ENCODE peak calls at places on chromosomes 13 and 19, in seven cellular contexts. Z, E, Q, Y, O, A and C are unnamed samples.

GRCh38 chr13:74128171-74128767 is 5.9 kb downstream of the KLF12 start:
- DNase-seq in Q (peak; percentile 81), A (no peak), O (no peak), Y (no peak), Z (peak; percentile 10), E (no peak), C (no peak)

GRCh38 chr19:37654525-37654832 is 786 bp downstream of the ZFP30 start:
- DNase-seq in A (no peak), Q (peak; percentile 12), Z (no peak), E (no peak), O (no peak), Y (no peak), C (no peak)

GRCh38 chr13:55160911-55161310 is 1979.8 kb upstream of the PRR20A start:
- DNase-seq in A (no peak), E (no peak), Q (no peak), O (no peak), Y (no peak), Z (no peak), C (no peak)

GRCh38 chr13:24215732-24216131 is 55.2 kb downstream of the SPATA13 start:
- DNase-seq in A (peak; percentile 41), O (no peak), Z (peak; percentile 31), E (no peak), Y (no peak), Q (peak; percentile 46), C (no peak)

GRCh38 chr19:33386361-33386858 is 12.9 kb downstream of the CEBPG start:
- DNase-seq in A (no peak), O (no peak), E (no peak), Y (no peak), Q (no peak), Z (no peak), C (no peak)

GRCh38 chr19:23403581-23404324 is 8.5 kb upstream of the ZNF91 start:
- DNase-seq in O (no peak), Q (no peak), Y (no peak), Z (peak; percentile 67), E (no peak), A (no peak), C (no peak)

GRCh38 chr13:46641274-46642081 is 88.5 kb downstream of the LRCH1 start:
- DNase-seq in E (no peak), O (no peak), A (peak; percentile 63), Y (no peak), Z (no peak), Q (no peak), C (no peak)

GRCh38 chr13:93446256-93446655 is 219.6 kb downstream of the GPC6 start:
- DNase-seq in Y (no peak), Z (no peak), A (no peak), E (no peak), O (no peak), Q (no peak), C (no peak)

GRCh38 chr19:54493967-54494585 is 8.6 kb upstream of the LAIR2 start:
- DNase-seq in Z (no peak), A (no peak), O (no peak), E (no peak), Q (no peak), Y (no peak), C (no peak)
- H3K4me3 ChIP-seq in Z (no peak overlapping the region), A (no peak overlapping the region), O (no peak overlapping the region), E (no peak overlapping the region), Q (no peak overlapping the region), Y (no peak overlapping the region), C (no peak overlapping the region)

GRCh38 chr13:44646044-44646443 is 69.9 kb upstream of the TSC22D1 start:
- DNase-seq in Y (no peak), A (no peak), E (no peak), Z (no peak), Q (no peak), O (no peak), C (no peak)
- H3K4me3 ChIP-seq in Y (no peak overlapping the region), A (no peak overlapping the region), E (no peak overlapping the region), Z (no peak overlapping the region), Q (no peak overlapping the region), O (no peak overlapping the region), C (no peak overlapping the region)

GRCh38 chr19:36449059-36449670 is 30.7 kb upstream of the ZFP82 start:
- DNase-seq in Y (no peak), E (no peak), Q (no peak), A (no peak), Z (peak; percentile 54), O (no peak), C (no peak)
- H3K4me3 ChIP-seq in Y (peak overlapping the region; percentile 9), E (no peak overlapping the region), Q (no peak overlapping the region), A (no peak overlapping the region), Z (peak overlapping the region; percentile 13), O (no peak overlapping the region), C (no peak overlapping the region)

DNA sequence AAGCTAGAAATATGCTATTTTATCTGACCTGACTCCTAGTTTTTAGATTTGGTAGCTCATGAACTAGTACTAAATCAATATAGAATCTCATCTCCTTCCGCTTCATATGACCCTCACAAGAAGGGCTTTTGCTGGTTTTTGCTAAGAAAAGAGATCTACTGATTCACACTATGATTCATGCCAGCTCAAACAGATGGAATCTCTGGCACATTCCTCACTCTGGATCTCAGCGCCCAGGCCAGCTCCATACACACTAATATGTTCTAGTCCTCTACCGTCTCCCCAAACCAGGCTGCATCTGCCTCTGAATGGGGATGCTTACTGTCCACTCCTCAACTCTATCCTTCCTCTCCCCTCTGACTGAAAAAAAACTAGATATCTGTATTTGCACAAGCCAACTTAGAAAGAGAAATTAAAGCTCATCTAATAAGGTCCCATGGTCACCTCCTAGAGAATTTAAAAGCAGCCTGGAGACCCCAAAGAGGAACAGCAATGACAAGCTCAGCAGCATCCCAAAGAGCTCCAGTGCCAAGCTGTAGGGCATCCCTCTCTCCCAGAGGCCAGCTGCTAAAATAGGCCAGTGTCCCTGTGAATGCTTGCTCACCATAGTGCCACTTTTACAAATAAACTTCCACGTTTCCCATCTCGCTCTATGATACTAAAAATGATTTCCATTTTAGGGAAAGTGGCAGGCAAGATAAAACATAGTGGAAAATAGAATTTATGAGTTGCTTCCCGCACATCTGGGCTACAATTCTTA is 74.9 kb downstream of the LHFPL6 start:
- DNase-seq in O (no peak), E (peak; percentile 27), A (no peak), Q (peak; percentile 93), Y (no peak), Z (peak; percentile 53), C (peak; percentile 38)
- H3K4me3 ChIP-seq in O (no peak overlapping the region), E (no peak overlapping the region), A (no peak overlapping the region), Q (no peak overlapping the region), Y (no peak overlapping the region), Z (no peak overlapping the region), C (no peak overlapping the region)

DNA sequence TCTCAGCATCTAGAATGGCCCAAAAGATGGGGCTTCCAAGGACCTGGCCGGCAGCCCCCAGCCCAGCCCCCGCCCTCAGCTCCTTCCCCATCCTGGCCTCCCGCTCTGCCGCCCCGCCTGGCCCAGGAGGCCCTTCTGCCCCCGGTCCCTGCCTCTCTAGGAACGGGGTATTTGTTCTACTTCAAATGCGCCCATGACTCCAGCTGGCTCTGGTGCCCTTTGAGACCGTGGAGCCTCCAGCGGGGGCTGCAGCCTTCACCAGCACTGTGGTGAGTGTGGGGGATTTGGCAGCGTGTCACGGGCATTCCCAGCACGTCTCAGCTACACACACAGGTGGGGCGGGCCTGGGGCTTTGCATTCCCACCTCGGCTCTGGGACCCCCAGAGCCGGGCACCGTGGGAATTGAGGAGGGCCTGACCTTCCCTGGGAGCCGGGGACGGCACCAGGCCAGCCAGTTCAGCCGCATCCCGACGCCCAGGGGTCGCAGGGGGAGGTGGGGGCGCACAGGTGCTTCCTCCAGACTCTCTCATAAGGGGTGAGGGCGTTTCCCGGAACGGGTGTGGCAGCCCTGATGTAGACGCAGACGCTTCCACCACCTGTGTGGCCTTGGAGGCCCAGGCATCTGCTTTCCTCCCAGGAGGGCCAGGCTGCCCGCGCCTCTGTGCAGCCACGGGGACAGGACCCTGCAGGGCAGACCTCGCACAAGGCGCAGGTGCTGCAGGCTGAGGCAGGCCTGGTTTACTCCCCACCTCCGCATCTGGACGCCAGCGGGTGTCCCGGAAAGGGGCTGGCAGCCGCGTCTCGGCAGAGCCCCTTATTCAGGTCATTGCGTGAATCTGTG is 947 bp downstream of the ATP4B start:
- DNase-seq in Z (no peak), O (peak; percentile 11), Y (no peak), A (peak; percentile 12), E (no peak), Q (no peak), C (no peak)
- H3K4me3 ChIP-seq in Z (no peak overlapping the region), O (no peak overlapping the region), Y (no peak overlapping the region), A (no peak overlapping the region), E (no peak overlapping the region), Q (no peak overlapping the region), C (no peak overlapping the region)

GRCh38 chr19:41363371-41363752 is 587 bp downstream of the B9D2 start:
- DNase-seq in Q (no peak), A (no peak), O (no peak), Y (no peak), E (no peak), Z (no peak), C (no peak)

GRCh38 chr19:41367848-41368301 is 3.9 kb upstream of the B9D2 start:
- DNase-seq in A (no peak), O (no peak), Q (peak; percentile 83), Z (no peak), Y (no peak), E (no peak), C (no peak)

GRCh38 chr19:41364546-41365391 is 820 bp upstream of the B9D2 start:
- DNase-seq in Y (no peak), Z (no peak), O (no peak), E (no peak), A (no peak), Q (no peak), C (no peak)

GRCh38 chr19:41363753-41364545 is at the start of gene B9D2:
- DNase-seq in A (peak; percentile 99), O (peak; percentile 98), Z (peak; percentile 99), E (peak; percentile 98), Y (peak; percentile 98), Q (peak; percentile 96), C (peak; percentile 98)

DNA sequence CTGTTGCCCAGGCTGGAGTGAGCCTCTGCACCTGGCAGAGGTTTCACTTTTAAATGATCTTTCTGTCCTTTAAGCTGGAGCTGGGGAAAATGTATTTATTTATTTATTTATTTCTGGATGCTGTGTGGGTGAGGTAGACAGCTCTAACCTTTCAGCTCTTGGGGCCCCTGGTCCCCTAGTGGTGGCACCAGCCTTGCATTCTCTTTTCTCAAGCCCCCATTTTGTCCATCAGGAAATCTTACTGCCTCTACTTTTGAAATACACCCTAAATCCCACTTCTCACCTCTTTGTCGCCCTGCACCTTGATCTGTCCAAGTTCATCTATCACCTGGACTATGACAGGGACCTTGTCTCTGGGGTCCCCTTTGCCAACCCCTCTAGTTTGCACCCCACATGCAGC is 2.1 kb upstream of the B9D2 start:
- DNase-seq in Y (no peak), A (no peak), O (no peak), Q (no peak), Z (no peak), E (no peak), C (no peak)
- H3K4me3 ChIP-seq in Y (no peak overlapping the region), A (no peak overlapping the region), O (no peak overlapping the region), Q (no peak overlapping the region), Z (no peak overlapping the region), E (no peak overlapping the region), C (no peak overlapping the region)

DNA sequence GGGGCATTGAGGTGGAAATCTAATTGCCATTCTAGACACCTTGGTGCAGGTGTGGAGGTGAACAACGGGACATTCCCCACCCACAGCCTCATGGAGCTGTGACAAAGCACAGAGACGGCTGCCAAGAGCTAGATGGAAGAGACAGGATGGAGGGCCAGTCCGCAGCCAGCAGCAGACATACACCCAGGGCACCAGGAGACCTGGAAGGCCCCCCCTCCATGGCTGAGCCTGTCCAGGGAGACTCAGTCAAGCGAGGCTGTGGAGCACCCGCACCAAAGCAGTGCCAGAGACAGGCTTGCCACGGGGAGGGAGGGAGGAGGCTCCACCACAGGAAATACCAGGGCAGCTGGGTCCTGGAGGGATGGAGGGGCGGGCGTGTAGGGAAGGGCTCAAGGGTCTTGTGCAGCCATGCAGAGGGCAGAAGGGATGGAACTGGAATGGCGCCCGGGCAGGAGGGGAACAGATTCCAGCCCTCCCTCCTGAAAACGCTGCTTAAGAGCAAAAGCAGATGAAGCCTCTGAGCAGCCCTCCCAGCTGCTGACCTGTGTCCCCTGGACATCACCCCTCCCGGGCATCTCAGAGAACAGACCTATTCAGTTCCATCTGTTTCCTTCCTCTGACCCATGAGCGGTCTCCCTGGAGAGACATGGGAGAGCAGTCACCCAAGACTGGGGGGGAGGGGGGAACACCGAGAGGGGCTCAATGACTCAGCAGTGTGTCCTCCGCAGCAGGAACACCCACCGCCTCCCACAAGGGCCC is 14.4 kb downstream of the EPS15L1 start:
- DNase-seq in Z (no peak), A (peak; percentile 45), O (peak; percentile 51), Q (no peak), E (peak; percentile 49), Y (no peak), C (no peak)
- H3K4me3 ChIP-seq in Z (no peak overlapping the region), A (peak overlapping the region; percentile 20), O (no peak overlapping the region), Q (no peak overlapping the region), E (peak overlapping the region; percentile 44), Y (no peak overlapping the region), C (peak overlapping the region; percentile 7)